ENCODE peak calls at places on chromosomes 12 and 14, in four cellular contexts. C, X, N and U are unnamed samples.

GRCh38 chr14:32077081-32078029 is at the start of gene ARHGAP5:
- DNase-seq in N (peak), C (peak), X (peak), U (peak)

GRCh38 chr14:85250369-85250768 is 279.6 kb upstream of the FLRT2 start:
- DNase-seq in N (no peak), X (no peak), C (no peak), U (no peak)

GRCh38 chr14:32711103-32711680 is 227.5 kb upstream of the NPAS3 start:
- DNase-seq in C (peak), X (peak), N (peak), U (peak)

GRCh38 chr12:105445261-105446015 is 114.9 kb downstream of the C12orf75 start:
- DNase-seq in N (peak), C (peak), X (no peak), U (peak)

GRCh38 chr12:111842556-111843396 is 748 bp downstream of the MAPKAPK5 start:
- DNase-seq in X (no peak), C (peak), N (no peak), U (no peak)

GRCh38 chr14:94581127-94581999 is at the start of gene SERPINA5:
- DNase-seq in N (no peak), X (no peak), C (no peak), U (no peak)

GRCh38 chr12:27383429-27384260 is 51.0 kb downstream of the BMAL2 start:
- DNase-seq in N (peak), C (peak), X (peak), U (peak)

GRCh38 chr14:78135450-78135891 is 34.7 kb upstream of the NRXN3 start:
- DNase-seq in X (no peak), C (peak), N (no peak), U (peak)

GRCh38 chr12:115872212-115872611 is 405.3 kb downstream of the MED13L start:
- DNase-seq in C (no peak), X (no peak), N (no peak), U (no peak)

GRCh38 chr14:100120522-100121269 is 38.7 kb downstream of the DEGS2 start:
- DNase-seq in N (no peak), C (no peak), X (no peak), U (no peak)

GRCh38 chr14:74881425-74882102 is at the start of gene DLST:
- DNase-seq in N (peak), X (peak), C (peak), U (peak)

GRCh38 chr14:99522934-99523660 is 41.9 kb downstream of the CCNK start:
- DNase-seq in C (no peak), N (peak), X (no peak), U (peak)

GRCh38 chr14:94213741-94214140 is 39.6 kb downstream of the PPP4R4 start:
- DNase-seq in X (no peak), N (no peak), C (no peak), U (no peak)

GRCh38 chr12:96338852-96339478 is 61.3 kb downstream of the CDK17 start:
- DNase-seq in X (no peak), C (no peak), N (no peak), U (no peak)

GRCh38 chr12:104448475-104448874 is 8.3 kb upstream of the CHST11 start:
- DNase-seq in N (no peak), X (no peak), C (no peak), U (no peak)

GRCh38 chr12:106031736-106032135 is 107.0 kb downstream of the NUAK1 start:
- DNase-seq in N (no peak), C (no peak), X (no peak), U (no peak)

GRCh38 chr14:55416866-55417265 is 5.2 kb upstream of the ATG14 start:
- DNase-seq in C (peak), X (peak), N (no peak), U (no peak)

GRCh38 chr14:96902004-96902403 is 104.8 kb downstream of the VRK1 start:
- DNase-seq in C (no peak), N (no peak), X (peak), U (no peak)

GRCh38 chr12:96078281-96078761 is 42.9 kb upstream of the LTA4H start:
- DNase-seq in X (no peak), N (peak), C (no peak), U (peak)

GRCh38 chr12:88836156-88836555 is 255.9 kb upstream of the KITLG start:
- DNase-seq in X (no peak), N (no peak), C (peak), U (no peak)

GRCh38 chr12:34402228-34402898 is 380.1 kb downstream of the ALG10 start:
- DNase-seq in C (no peak), X (no peak), N (no peak), U (no peak)

GRCh38 chr14:102544034-102544744 is 34.6 kb upstream of the ANKRD9 start:
- DNase-seq in N (no peak), X (no peak), C (no peak), U (no peak)

GRCh38 chr14:64191756-64192155 is 102.4 kb downstream of the ESR2 start:
- DNase-seq in C (peak), X (no peak), N (peak), U (peak)

GRCh38 chr14:90616881-90617280 is 199.3 kb downstream of the TTC7B start:
- DNase-seq in N (peak), X (no peak), C (no peak), U (no peak)

GRCh38 chr14:35050652-35051051 is 4.6 kb downstream of the FAM177A1 start:
- DNase-seq in C (peak), N (peak), X (no peak), U (peak)

GRCh38 chr14:50791201-50791600 is 39.8 kb downstream of the NIN start:
- DNase-seq in X (peak), N (no peak), C (no peak), U (no peak)

GRCh38 chr12:95646781-95647184 is 95.5 kb upstream of the USP44 start:
- DNase-seq in N (peak), C (no peak), X (no peak), U (peak)

GRCh38 chr12:53064613-53065415 is 14.4 kb downstream of the SPRYD3 start:
- DNase-seq in N (no peak), X (no peak), C (no peak), U (no peak)

GRCh38 chr14:95514131-95515079 is 2.0 kb downstream of the SYNE3 start:
- DNase-seq in C (no peak), N (no peak), X (no peak), U (no peak)

GRCh38 chr12:14845350-14845750 is 2.0 kb upstream of the ART4 start:
- DNase-seq in C (peak), N (peak), X (peak), U (peak)

GRCh38 chr12:52086944-52087835 is 7.7 kb downstream of the SMIM41 start:
- DNase-seq in N (no peak), C (no peak), X (no peak), U (no peak)

GRCh38 chr14:50301914-50302313 is 10.1 kb downstream of the L2HGDH start:
- DNase-seq in C (no peak), N (no peak), X (no peak), U (no peak)

GRCh38 chr12:113473942-113474341 is 2.3 kb upstream of the LHX5 start:
- DNase-seq in N (no peak), C (no peak), X (no peak), U (no peak)

GRCh38 chr12:81692008-81692407 is 67.1 kb downstream of the PPFIA2 start:
- DNase-seq in X (no peak), C (no peak), N (no peak), U (no peak)

GRCh38 chr12:132788375-132789098 is 26.9 kb upstream of the ANKLE2 start:
- DNase-seq in C (no peak), X (no peak), N (no peak), U (no peak)

GRCh38 chr12:91326043-91327027 is 143.7 kb upstream of the DCN start:
- DNase-seq in X (peak), C (peak), N (peak), U (peak)

GRCh38 chr12:108666326-108666995 is 32.8 kb upstream of the SELPLG start:
- DNase-seq in X (no peak), C (no peak), N (peak), U (no peak)

GRCh38 chr12:72368298-72368697 is 96.1 kb downstream of the TRHDE start:
- DNase-seq in X (no peak), C (no peak), N (peak), U (no peak)

DNA sequence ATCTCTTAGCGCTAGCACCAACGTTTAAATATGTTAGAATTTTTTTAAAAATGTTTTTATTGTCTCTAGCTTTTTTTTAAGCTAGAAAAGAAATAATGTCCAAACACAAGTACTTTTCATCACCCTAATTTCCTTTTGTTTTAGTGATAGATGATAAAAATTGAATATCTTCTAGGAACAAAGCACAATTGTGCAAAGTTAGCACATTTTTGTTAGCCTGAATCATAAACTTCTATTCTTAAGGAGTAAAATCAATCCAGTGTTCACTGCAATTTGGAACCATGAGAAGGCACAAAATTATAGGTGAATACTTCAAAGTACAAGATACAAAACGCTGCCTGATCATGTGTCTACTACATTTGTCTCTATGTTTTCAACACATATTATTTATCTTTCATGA is 408.5 kb upstream of the RPL10L start:
- DNase-seq in X (no peak), N (no peak), C (no peak), U (no peak)
- H3K27ac ChIP-seq in X (no peak), N (no peak), C (no peak), U (no peak)

GRCh38 chr12:6158263-6158662 is 33.8 kb upstream of the VWF start:
- DNase-seq in C (no peak), N (no peak), X (no peak), U (no peak)
- H3K4me2 ChIP-seq in C (no peak), N (no peak), X (no peak), U (no peak)

GRCh38 chr12:79547044-79547734 is 143.6 kb downstream of the PAWR start:
- DNase-seq in C (peak), N (peak), X (no peak), U (peak)
- H3K27ac ChIP-seq in C (peak), N (peak), X (no peak), U (peak)

GRCh38 chr14:69613312-69614073 is 2.1 kb downstream of the SUSD6 start:
- DNase-seq in X (no peak), C (no peak), N (no peak), U (no peak)
- H3K4me2 ChIP-seq in X (peak), C (peak), N (peak), U (peak)